ENCODE peak calls at places on chromosomes 16 and 17, in six cellular contexts. W is activated CD4-positive, CD25-positive, alpha-beta regulatory T cell treated with anti-CD3 and anti-CD28 coated beads, Interleukin-2, amount 50 U/mL, for 72 hours; N is RWPE1; F is HEK293T; Q is A172; O is anterior cingulate cortex. D is an unnamed sample.

GRCh38 chr16:1929105-1929504 is 10.9 kb upstream of the HS3ST6 start:
- DNase-seq in W (no peak), N (no peak), F (no peak), Q (peak), O (no peak), D (peak)

GRCh38 chr16:51242281-51242994 is 91.4 kb upstream of the SALL1 start:
- DNase-seq in W (no peak), N (no peak), F (no peak), Q (no peak), O (no peak), D (no peak)

GRCh38 chr17:43579570-43580140 is 33.5 kb upstream of the ETV4 start:
- DNase-seq in W (no peak), N (peak), F (no peak), Q (peak), O (no peak), D (peak)

GRCh38 chr16:77457046-77457445 is 22.2 kb upstream of the ADAMTS18 start:
- DNase-seq in W (no peak), N (no peak), F (no peak), Q (peak), O (no peak), D (peak)

GRCh38 chr16:6081320-6081976 is 983.9 kb upstream of the EEF2KMT start:
- DNase-seq in W (no peak), N (peak), F (peak), Q (peak), O (peak), D (peak)

GRCh38 chr17:63934391-63935112 is 2.4 kb upstream of the CD79B start:
- DNase-seq in W (no peak), N (no peak), F (no peak), Q (no peak), O (no peak), D (no peak)

GRCh38 chr17:49031965-49032928 is 35.1 kb downstream of the IGF2BP1 start:
- DNase-seq in W (no peak), N (peak), F (peak), Q (peak), O (peak), D (peak)

GRCh38 chr16:9134739-9135138 is 43.3 kb downstream of the HAPSTR1 start:
- DNase-seq in W (peak), N (peak), F (peak), Q (peak), O (peak), D (peak)

GRCh38 chr17:2853111-2853721 is 57.0 kb downstream of the RAP1GAP2 start:
- DNase-seq in W (peak), N (peak), F (no peak), Q (peak), O (no peak), D (peak)

GRCh38 chr17:55735784-55736405 is 13.2 kb upstream of the TMEM100 start:
- DNase-seq in W (no peak), N (no peak), F (peak), Q (peak), O (no peak), D (peak)

D was measured in dermis blood vessel endothelial cell.